ENCODE peak calls at places on chromosomes 6 and 20, in four cellular contexts. N, J, F and E are unnamed samples.

GRCh38 chr6:134950482-134950881 is 581 bp upstream of the ALDH8A1 start:
- DNase-seq in N (no peak), J (no peak), F (no peak), E (no peak)

GRCh38 chr6:156719720-156720563 is 57.2 kb upstream of the ARID1B start:
- DNase-seq in N (peak; percentile 95), J (peak; percentile 87), F (peak; percentile 91), E (peak; percentile 87)

GRCh38 chr6:16511723-16512584 is 249.3 kb downstream of the ATXN1 start:
- DNase-seq in N (no peak), J (no peak), F (no peak), E (no peak)

GRCh38 chr6:45920819-45921511 is 94.7 kb downstream of the CLIC5 start:
- DNase-seq in N (no peak), J (no peak), F (no peak), E (no peak)

GRCh38 chr20:32971703-32972161 is 32.5 kb downstream of the SUN5 start:
- DNase-seq in N (no peak), J (no peak), F (no peak), E (no peak)

GRCh38 chr6:146246028-146246427 is 217.2 kb downstream of the GRM1 start:
- DNase-seq in N (no peak), J (no peak), F (no peak), E (no peak)

GRCh38 chr6:3549314-3549940 is 92.6 kb upstream of the SLC22A23 start:
- DNase-seq in N (no peak), J (no peak), F (no peak), E (no peak)

GRCh38 chr6:2951723-2952122 is 19.6 kb downstream of the SERPINB6 start:
- DNase-seq in N (no peak), J (no peak), F (no peak), E (no peak)

GRCh38 chr6:29968130-29968529 is 25.8 kb downstream of the HLA-A start:
- DNase-seq in N (peak; percentile 13), J (peak; percentile 41), F (peak; percentile 35), E (no peak)

GRCh38 chr6:33668914-33669313 is 42.6 kb downstream of the UQCC2 start:
- DNase-seq in N (peak; percentile 78), J (no peak), F (no peak), E (peak; percentile 79)

GRCh38 chr6:15427360-15428070 is 181.6 kb downstream of the JARID2 start:
- DNase-seq in N (no peak), J (peak; percentile 62), F (no peak), E (no peak)

GRCh38 chr6:22785036-22785435 is 215.7 kb downstream of the HDGFL1 start:
- DNase-seq in N (no peak), J (peak; percentile 38), F (no peak), E (no peak)

GRCh38 chr6:47303861-47304260 is 5.8 kb downstream of the TNFRSF21 start:
- DNase-seq in N (no peak), J (no peak), F (no peak), E (no peak)

GRCh38 chr6:149480502-149481280 is 4.1 kb downstream of the ZC3H12D start:
- DNase-seq in N (no peak), J (no peak), F (no peak), E (no peak)

GRCh38 chr6:132101550-132101949 is 150.4 kb upstream of the CCN2 start:
- DNase-seq in N (no peak), J (no peak), F (no peak), E (no peak)

GRCh38 chr6:156205678-156206077 is 571.5 kb upstream of the ARID1B start:
- DNase-seq in N (no peak), J (no peak), F (no peak), E (no peak)

GRCh38 chr6:153101461-153101860 is 29.6 kb downstream of the RGS17 start:
- DNase-seq in N (no peak), J (no peak), F (no peak), E (no peak)

GRCh38 chr6:153108320-153108719 is 22.8 kb downstream of the RGS17 start:
- DNase-seq in N (no peak), J (no peak), F (no peak), E (no peak)

GRCh38 chr6:153106021-153106420 is 25.1 kb downstream of the RGS17 start:
- DNase-seq in N (no peak), J (no peak), F (no peak), E (no peak)

GRCh38 chr6:153103256-153103655 is 27.8 kb downstream of the RGS17 start:
- DNase-seq in N (no peak), J (no peak), F (no peak), E (no peak)

GRCh38 chr6:153104220-153104619 is 26.9 kb downstream of the RGS17 start:
- DNase-seq in N (no peak), J (no peak), F (no peak), E (no peak)
- TF ChIP-seq MAFK in N (no peak), J (no peak), F (no peak), E (no peak)

GRCh38 chr6:161727063-161727462 is 453.2 kb upstream of the AGPAT4 start:
- DNase-seq in N (no peak), J (no peak), F (no peak), E (no peak)

GRCh38 chr6:161722394-161722793 is 448.5 kb upstream of the AGPAT4 start:
- DNase-seq in N (no peak), J (no peak), F (no peak), E (no peak)

DNA sequence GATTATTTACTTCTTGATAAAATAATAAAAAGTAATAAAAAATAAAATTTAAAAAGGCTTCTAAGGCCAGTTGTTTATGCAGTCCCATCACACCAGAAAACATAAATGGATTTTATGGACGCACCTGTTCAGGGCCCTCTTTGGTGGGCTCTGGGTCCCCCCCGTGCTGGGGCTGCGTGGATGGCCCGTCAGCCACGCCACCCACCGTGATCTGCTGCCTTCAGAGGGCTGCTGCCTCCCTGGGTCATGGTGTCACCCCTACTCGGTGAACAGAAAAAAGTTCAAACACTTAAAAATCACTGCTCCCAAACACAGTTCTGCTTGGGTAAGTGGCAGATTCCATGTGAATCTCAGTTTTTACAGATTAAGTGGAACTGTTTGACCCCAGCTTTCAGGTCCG is 447.6 kb upstream of the AGPAT4 start:
- DNase-seq in N (no peak), J (no peak), F (no peak), E (no peak)
- TF ChIP-seq MAFK in N (no peak), J (no peak), F (no peak), E (no peak)

DNA sequence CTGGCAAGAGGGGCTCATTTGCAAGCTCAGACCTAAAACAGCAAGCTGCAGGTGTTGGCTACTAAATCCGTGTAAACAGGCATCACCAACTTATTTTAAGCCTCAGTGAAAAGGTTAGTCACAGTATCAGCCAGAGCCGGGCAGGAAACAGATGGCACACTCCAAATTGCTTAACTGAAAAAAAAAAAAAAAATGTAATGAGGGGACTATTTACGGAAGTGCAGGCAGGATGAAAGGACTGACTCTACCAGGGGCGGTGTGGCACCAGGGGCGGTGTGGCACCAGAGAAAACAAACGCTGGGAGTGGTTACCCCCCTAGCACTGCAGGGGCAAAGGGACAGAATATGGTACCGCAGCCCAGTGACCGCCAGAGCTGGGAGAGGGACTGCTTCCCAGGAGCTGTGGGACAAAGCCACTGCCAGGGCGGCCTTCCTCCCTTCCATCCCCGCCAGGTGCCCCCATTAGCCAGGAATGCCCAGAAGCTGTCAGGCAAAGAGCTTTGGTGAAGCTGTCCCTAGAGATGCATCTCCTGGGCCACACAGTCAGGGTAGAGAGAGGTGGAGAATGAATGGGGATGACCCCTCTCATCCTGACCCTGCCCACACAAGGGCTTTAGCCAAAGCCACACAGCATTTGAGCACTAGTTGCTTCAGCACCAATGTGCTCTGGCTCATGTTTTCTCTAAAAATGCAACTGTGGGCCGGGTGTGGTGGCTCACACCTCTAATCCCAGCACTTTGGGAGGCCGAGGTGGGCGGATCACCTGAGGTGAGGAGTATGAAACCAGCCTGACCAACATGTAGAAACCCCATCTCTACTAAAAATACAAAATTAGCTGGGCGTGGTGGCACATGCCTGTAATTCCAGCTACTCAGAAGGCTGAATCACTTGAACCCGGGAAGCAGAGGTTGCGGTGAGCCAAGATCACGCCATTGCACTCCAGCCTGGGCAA is 39.6 kb upstream of the GFOD1 start:
- DNase-seq in N (no peak), J (no peak), F (no peak), E (no peak)
- TF ChIP-seq MAFK in N (no peak), J (no peak), F (no peak), E (no peak)

GRCh38 chr6:157951828-157952227 is 29.8 kb upstream of the SYNJ2 start:
- DNase-seq in N (no peak), J (no peak), F (no peak), E (no peak)
- TF ChIP-seq MAFK in N (no peak), J (no peak), F (no peak), E (no peak)

GRCh38 chr6:39568896-39569295 is 156.3 kb downstream of the KIF6 start:
- DNase-seq in N (no peak), J (peak; percentile 33), F (no peak), E (no peak)
- TF ChIP-seq MAFK in N (no peak), J (no peak), F (no peak), E (no peak)

DNA sequence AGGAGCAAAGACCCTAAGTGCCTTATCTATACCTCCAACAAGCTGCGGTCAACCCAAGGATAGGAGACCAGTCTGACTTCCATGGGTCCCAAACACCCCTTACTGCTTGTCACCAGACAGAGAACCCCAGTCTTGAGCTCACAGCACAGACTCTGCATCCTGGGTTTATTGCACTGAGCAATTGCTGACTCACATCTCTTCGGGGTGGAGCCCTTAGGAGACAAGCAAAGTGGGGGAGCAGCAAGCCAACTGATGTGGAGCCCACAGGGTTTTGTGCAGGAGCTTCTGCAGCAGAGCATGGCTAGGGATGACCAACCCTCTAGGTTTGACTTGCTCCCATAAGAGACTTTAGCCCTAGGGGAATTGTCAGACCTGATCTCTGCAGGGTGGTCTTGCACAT is 38.6 kb upstream of the EYS start:
- DNase-seq in N (no peak), J (no peak), F (no peak), E (no peak)
- TF ChIP-seq MAFK in N (no peak), J (no peak), F (no peak), E (no peak)

GRCh38 chr6:150702675-150703074 is 103.0 kb downstream of the PLEKHG1 start:
- DNase-seq in N (no peak), J (no peak), F (no peak), E (no peak)
- TF ChIP-seq MAFK in N (no peak), J (no peak), F (no peak), E (no peak)